ENCODE peak calls at places on chromosomes 6 and 20, in five cellular contexts. A is HCT116, Q is neural progenitor cell, W is breast epithelium, L is OCI-LY7. E is an unnamed sample. For H3K4me1, the result is how much of the 10 kb centered on the place peaks cover.

GRCh38 chr6:27294409-27294808 is 17.7 kb downstream of the POM121L2 start:
- DNase-seq in A (no peak), Q (peak), L (no peak), W (no peak), E (no peak)

GRCh38 chr20:25057234-25058050 is 497 bp downstream of the ACSS1 start:
- DNase-seq in L (no peak), A (no peak), W (no peak), Q (peak), E (no peak)

GRCh38 chr20:46021361-46022359 is 7.4 kb upstream of the SLC12A5 start:
- DNase-seq in A (no peak), L (peak), Q (peak), W (no peak), E (no peak)

GRCh38 chr6:116136933-116137340 is 11.0 kb upstream of the COL10A1 start:
- DNase-seq in A (no peak), Q (no peak), L (no peak), W (no peak), E (no peak)

GRCh38 chr6:168157272-168158007 is 78.4 kb upstream of the FRMD1 start:
- DNase-seq in Q (peak), A (no peak), W (no peak), L (no peak), E (no peak)

GRCh38 chr6:159117031-159117430 is 52.2 kb upstream of the FNDC1 start:
- DNase-seq in Q (no peak), A (no peak), W (peak), L (no peak), E (no peak)

GRCh38 chr6:135036731-135037420 is 17.7 kb downstream of the HBS1L start:
- DNase-seq in Q (no peak), A (no peak), W (no peak), L (no peak), E (no peak)

GRCh38 chr6:153976921-153977693 is 61.9 kb upstream of the OPRM1 start:
- DNase-seq in L (no peak), A (no peak), Q (no peak), W (no peak), E (no peak)

GRCh38 chr20:57475388-57476072 is 49.4 kb downstream of the CTCFL start:
- DNase-seq in L (peak), W (no peak), A (no peak), Q (no peak), E (no peak)

GRCh38 chr6:116218172-116218633 is 35.7 kb downstream of the TSPYL4 start:
- DNase-seq in Q (no peak), W (no peak), L (peak), A (no peak), E (no peak)

GRCh38 chr6:109483744-109484075 is 691 bp upstream of the ZBTB24 start:
- DNase-seq in W (no peak), A (peak), L (no peak), Q (no peak), E (no peak)

GRCh38 chr6:90256698-90257485 is 39.8 kb downstream of the BACH2 start:
- DNase-seq in Q (no peak), A (no peak), W (no peak), L (no peak), E (no peak)

GRCh38 chr6:25660512-25660911 is 8.5 kb downstream of the SCGN start:
- DNase-seq in L (no peak), A (peak), Q (no peak), W (no peak), E (no peak)

GRCh38 chr6:158068893-158069799 is 87.5 kb downstream of the SYNJ2 start:
- DNase-seq in A (no peak), L (no peak), W (peak), Q (no peak), E (peak)

GRCh38 chr6:106300944-106301343 is 24.6 kb downstream of the ATG5 start:
- DNase-seq in A (no peak), W (no peak), L (peak), Q (peak), E (no peak)

GRCh38 chr6:7617954-7618764 is 28.2 kb downstream of the SNRNP48 start:
- DNase-seq in L (no peak), W (peak), Q (no peak), A (no peak), E (no peak)

DNA sequence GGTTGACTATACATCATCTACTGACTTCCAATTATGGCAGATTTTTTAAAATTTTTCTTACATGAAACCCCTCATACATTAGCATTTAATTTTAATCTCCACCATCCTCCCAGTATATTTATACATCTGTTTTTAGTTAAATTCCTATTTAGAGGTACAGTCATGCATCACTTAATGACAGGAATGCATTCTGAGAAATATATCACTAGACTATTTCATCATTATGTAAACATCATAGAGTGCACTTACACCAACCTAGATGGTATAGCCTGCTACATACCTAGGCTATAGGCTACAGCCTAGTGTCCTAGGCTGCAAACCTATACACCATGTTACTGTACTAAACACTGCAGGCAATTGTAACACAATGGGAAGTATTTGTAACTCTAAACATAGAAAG is 316.7 kb upstream of the MARCKS start:
- DNase-seq in A (no peak), W (no peak), Q (no peak), L (no peak), E (no peak)
- TF ChIP-seq CTCF in A (no peak), W (no peak), Q (no peak), L (no peak), E (no peak)

DNA sequence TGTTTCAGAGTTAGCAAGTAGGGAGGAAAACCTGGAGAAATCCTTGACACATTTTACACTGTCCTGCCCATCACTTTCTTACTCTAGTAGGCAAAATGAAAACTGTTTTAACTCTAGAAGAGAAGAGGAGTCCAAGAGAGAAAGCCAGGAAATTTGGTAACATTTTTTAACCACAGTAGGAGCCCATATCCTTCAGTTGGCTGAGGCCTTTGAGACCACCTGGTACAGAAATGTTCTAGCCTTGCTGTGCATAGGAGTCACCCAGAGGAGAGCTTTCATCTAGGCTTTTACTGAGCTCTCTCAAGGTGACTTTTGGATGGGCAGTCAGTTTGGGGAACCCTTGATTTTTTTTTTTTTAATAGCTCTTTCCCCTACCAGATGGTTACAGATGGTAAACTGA is 25.1 kb downstream of the LRRN4 start:
- DNase-seq in A (no peak), W (no peak), L (no peak), Q (no peak), E (no peak)
- H3K4me1 ChIP-seq in A (under half), W (under half), L (under half), Q (under half), E (under half)

DNA sequence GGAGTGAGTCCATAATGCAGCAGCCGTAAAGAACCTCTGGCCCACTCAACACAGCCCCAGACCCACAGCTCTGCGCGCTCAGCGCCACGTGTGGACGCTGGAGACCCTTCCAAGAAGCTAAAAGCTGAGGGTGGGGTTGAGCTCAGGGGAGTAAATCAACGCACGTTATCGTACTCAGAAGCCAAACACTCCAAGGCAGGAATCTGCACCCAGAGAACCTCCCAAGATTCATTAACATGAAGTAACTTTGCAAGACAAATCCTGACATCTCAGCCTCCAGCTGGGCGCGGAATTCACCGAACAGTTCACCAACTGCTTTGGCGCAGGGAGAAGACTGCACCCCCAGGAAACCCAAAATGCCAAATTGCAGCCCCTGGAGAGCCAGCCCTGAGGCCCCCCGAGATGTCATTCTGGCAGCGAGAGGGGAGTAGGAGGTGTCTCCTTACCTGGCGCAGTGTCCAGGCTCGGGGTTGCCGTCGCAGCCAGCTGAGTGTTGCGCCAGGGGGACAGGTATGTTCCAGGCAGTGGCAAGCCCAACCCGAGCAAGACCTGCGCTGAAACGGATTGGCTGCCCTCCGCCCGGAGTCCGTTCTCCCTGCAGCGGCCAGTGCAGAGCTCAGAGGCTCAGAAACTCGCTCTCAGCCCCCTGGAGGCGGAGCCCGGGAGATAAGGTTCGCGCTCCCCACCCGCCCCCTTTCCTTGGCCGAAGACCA is at the start of gene COL21A1:
- DNase-seq in A (no peak), L (no peak), Q (peak), W (peak), E (peak)
- H3K4me3 ChIP-seq in A (peak), L (no peak), Q (peak), W (peak), E (peak)

DNA sequence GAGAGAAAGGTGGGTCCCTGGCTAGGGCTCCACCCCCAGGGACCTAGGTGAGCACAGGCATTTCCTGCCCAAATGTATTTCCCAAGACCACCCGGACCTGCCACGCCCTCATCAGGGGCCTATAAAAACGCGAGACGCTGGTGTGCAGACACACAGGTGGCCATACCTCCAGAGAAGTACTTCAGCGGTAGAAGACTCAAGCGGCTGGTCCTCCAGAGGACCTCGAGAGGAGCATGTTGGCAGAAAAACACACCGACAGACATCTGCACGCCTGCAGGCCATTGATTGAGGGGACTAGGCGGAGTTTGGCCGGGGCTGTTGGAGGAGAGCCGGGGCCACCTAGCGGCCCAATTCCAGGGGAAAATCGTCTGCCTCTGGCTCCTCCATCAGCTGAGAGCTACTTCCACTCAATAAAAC is 695.8 kb upstream of the MMS22L start:
- DNase-seq in A (peak), Q (peak), W (no peak), L (no peak), E (no peak)
- TF ChIP-seq CTCF in A (peak), Q (peak), W (no peak), L (no peak), E (no peak)